ENCODE peak calls at places on chromosomes 7 and 10, in five cellular contexts. M is activated CD4-positive, alpha-beta T cell treated with anti-CD3 and anti-CD28 coated beads, Interleukin-2, amount 50 U/mL, for 1 hour; N is retina; G is lung; O is omental fat pad. V is an unnamed sample.
A peak's percentile ranks its signal among the peaks of the same experiment; 100 is the strongest.

GRCh38 chr10:69801434-69802315 is at the start of gene COL13A1:
- DNase-seq in M (no peak), N (peak; percentile 78), G (no peak), O (no peak), V (no peak)

GRCh38 chr10:34102237-34102673 is 712.8 kb downstream of the PARD3 start:
- DNase-seq in M (no peak), N (no peak), G (peak; percentile 39), O (no peak), V (no peak)

GRCh38 chr10:84262190-84262956 is 17.5 kb downstream of the RGR start:
- DNase-seq in M (no peak), N (no peak), G (no peak), O (no peak), V (no peak)

GRCh38 chr7:4739528-4739992 is 35.9 kb upstream of the AP5Z1 start:
- DNase-seq in M (peak; percentile 63), N (peak; percentile 25), G (peak; percentile 40), O (no peak), V (peak; percentile 22)

GRCh38 chr7:155374276-155375252 is 76.9 kb downstream of the INSIG1 start:
- DNase-seq in M (no peak), N (peak; percentile 63), G (no peak), O (no peak), V (no peak)

GRCh38 chr10:29837586-29837985 is 202.8 kb upstream of the SVIL start:
- DNase-seq in M (no peak), N (no peak), G (no peak), O (no peak), V (no peak)

GRCh38 chr7:127780489-127780888 is 128.5 kb downstream of the SND1 start:
- DNase-seq in M (no peak), N (no peak), G (no peak), O (no peak), V (no peak)

GRCh38 chr7:93011351-93012294 is 106.2 kb downstream of the SAMD9 start:
- DNase-seq in M (no peak), N (no peak), G (no peak), O (no peak), V (no peak)

GRCh38 chr7:16318463-16318862 is 102.9 kb downstream of the CRPPA start:
- DNase-seq in M (no peak), N (no peak), G (no peak), O (no peak), V (no peak)

GRCh38 chr7:80918406-80918805 is 445 bp downstream of the SEMA3C start:
- DNase-seq in M (no peak), N (no peak), G (no peak), O (no peak), V (peak; percentile 3)

GRCh38 chr7:127715901-127716300 is 63.9 kb downstream of the SND1 start:
- DNase-seq in M (no peak), N (no peak), G (no peak), O (no peak), V (no peak)

GRCh38 chr10:104120061-104120460 is 1.9 kb upstream of the SFR1 start:
- DNase-seq in M (no peak), N (no peak), G (no peak), O (no peak), V (no peak)

GRCh38 chr10:4663162-4663992 is 162.6 kb upstream of the AKR1E2 start:
- DNase-seq in M (no peak), N (peak; percentile 30), G (peak; percentile 82), O (peak; percentile 41), V (peak; percentile 23)

GRCh38 chr7:84975586-84976185 is 211.2 kb downstream of the SEMA3D start:
- DNase-seq in M (no peak), N (no peak), G (no peak), O (no peak), V (no peak)

GRCh38 chr10:102645388-102645740 is 1.1 kb downstream of the TRIM8 start:
- DNase-seq in M (peak; percentile 45), N (no peak), G (peak; percentile 75), O (peak; percentile 54), V (peak; percentile 28)

GRCh38 chr10:93599335-93599734 is 1.7 kb downstream of the RBP4 start:
- DNase-seq in M (no peak), N (no peak), G (no peak), O (no peak), V (no peak)

GRCh38 chr10:86524225-86524982 is 2.8 kb upstream of the WAPL start:
- DNase-seq in M (no peak), N (no peak), G (no peak), O (no peak), V (no peak)

GRCh38 chr7:108034586-108034985 is 31.6 kb upstream of the LAMB1 start:
- DNase-seq in M (no peak), N (no peak), G (no peak), O (no peak), V (no peak)

GRCh38 chr7:92834661-92835139 is 1.7 kb downstream of the CDK6 start:
- DNase-seq in M (no peak), N (peak; percentile 70), G (peak; percentile 33), O (no peak), V (no peak)

GRCh38 chr10:104059364-104059763 is 26.3 kb downstream of the COL17A1 start:
- DNase-seq in M (no peak), N (no peak), G (no peak), O (no peak), V (no peak)

GRCh38 chr7:39703143-39703542 is 79.8 kb downstream of the RALA start:
- DNase-seq in M (no peak), N (no peak), G (no peak), O (no peak), V (no peak)

GRCh38 chr7:130394421-130395188 is 14.3 kb downstream of the CPA1 start:
- DNase-seq in M (no peak), N (no peak), G (no peak), O (no peak), V (peak; percentile 24)

GRCh38 chr10:73247509-73248258 is 629 bp upstream of the DNAJC9 start:
- DNase-seq in M (no peak), N (no peak), G (no peak), O (no peak), V (no peak)

GRCh38 chr10:103691267-103691666 is 164.1 kb downstream of the SH3PXD2A start:
- DNase-seq in M (no peak), N (no peak), G (no peak), O (no peak), V (no peak)

GRCh38 chr10:16116404-16117304 is 256.3 kb upstream of the MINDY3 start:
- DNase-seq in M (no peak), N (peak; percentile 4), G (no peak), O (no peak), V (no peak)

GRCh38 chr7:104548861-104549260 is 220.5 kb downstream of the LHFPL3 start:
- DNase-seq in M (no peak), N (no peak), G (no peak), O (no peak), V (no peak)

GRCh38 chr7:26862806-26863205 is 1.6 kb downstream of the SKAP2 start:
- DNase-seq in M (no peak), N (no peak), G (no peak), O (no peak), V (no peak)

GRCh38 chr7:152759655-152760383 is at the start of gene ACTR3B:
- DNase-seq in M (peak; percentile 93), N (peak; percentile 88), G (peak; percentile 90), O (peak; percentile 63), V (peak; percentile 84)

GRCh38 chr7:50657341-50657873 is 92.2 kb upstream of the DDC start:
- DNase-seq in M (no peak), N (no peak), G (peak; percentile 30), O (no peak), V (no peak)

GRCh38 chr10:132044803-132045202 is 20.9 kb upstream of the JAKMIP3 start:
- DNase-seq in M (no peak), N (no peak), G (no peak), O (no peak), V (no peak)

GRCh38 chr10:114698271-114699185 is 40.5 kb upstream of the ABLIM1 start:
- DNase-seq in M (no peak), N (no peak), G (no peak), O (no peak), V (no peak)

GRCh38 chr10:132259674-132260073 is 48.1 kb downstream of the STK32C start:
- DNase-seq in M (no peak), N (no peak), G (no peak), O (no peak), V (no peak)

GRCh38 chr7:99221866-99222265 is 14.0 kb upstream of the KPNA7 start:
- DNase-seq in M (no peak), N (no peak), G (no peak), O (no peak), V (no peak)

GRCh38 chr7:80392229-80393169 is 119.4 kb downstream of the GNAT3 start:
- DNase-seq in M (no peak), N (no peak), G (no peak), O (no peak), V (no peak)

GRCh38 chr10:57769298-57769697 is 498.4 kb downstream of the IPMK start:
- DNase-seq in M (no peak), N (no peak), G (no peak), O (no peak), V (no peak)

GRCh38 chr10:74542077-74542476 is 284.3 kb upstream of the KAT6B start:
- DNase-seq in M (no peak), N (no peak), G (peak; percentile 34), O (no peak), V (no peak)

GRCh38 chr7:23004247-23004520 is 9.7 kb downstream of the HYCC1 start:
- DNase-seq in M (no peak), N (no peak), G (no peak), O (no peak), V (no peak)

GRCh38 chr10:33547976-33548375 is 213.5 kb upstream of the NRP1 start:
- DNase-seq in M (no peak), N (no peak), G (no peak), O (no peak), V (no peak)

GRCh38 chr7:157689269-157690057 is 352.7 kb downstream of the DNAJB6 start:
- DNase-seq in M (no peak), N (peak; percentile 71), G (no peak), O (no peak), V (no peak)

GRCh38 chr7:14375998-14376397 is 386.5 kb upstream of the ETV1 start:
- DNase-seq in M (no peak), N (no peak), G (no peak), O (no peak), V (no peak)